ENCODE peak calls at places on chromosomes 7 and 10, in ten cellular contexts. L is NCI-H1092 treated with DMSO at 0.1 percent for 48 hours; J is A549; M is amygdala; V is lower leg skin; G is NCI-H146; P is IMR-90; B is stimulated activated CD4-positive, alpha-beta T cell treated with anti-CD3 and anti-CD28 coated beads, Interleukin-4, amount 100 ng/mL, for 48 hours; H is iris pigment epithelial cell; R is naive thymus-derived CD8-positive, alpha-beta T cell. T is an unnamed sample.
A peak's percentile ranks its signal among the peaks of the same experiment; 100 is the strongest.

GRCh38 chr10:22246680-22247391 is 29.0 kb upstream of the EBLN1 start:
- DNase-seq in L (no peak), J (peak; percentile 92), M (no peak), V (no peak), G (no peak), P (peak; percentile 34), B (peak; percentile 24), H (peak; percentile 90), R (no peak), T (peak; percentile 63)

GRCh38 chr7:76338298-76339084 is 20.3 kb downstream of the YWHAG start:
- DNase-seq in L (no peak), J (no peak), M (no peak), V (no peak), G (no peak), P (no peak), B (no peak), H (no peak), R (no peak), T (peak; percentile 77)

GRCh38 chr7:143396625-143397556 is 11.8 kb downstream of the EPHA1 start:
- DNase-seq in L (no peak), J (no peak), M (no peak), V (peak; percentile 84), G (no peak), P (peak; percentile 46), B (no peak), H (no peak), R (no peak), T (peak; percentile 36)

GRCh38 chr7:29285861-29286260 is 91.3 kb downstream of the CHN2 start:
- DNase-seq in L (no peak), J (no peak), M (no peak), V (no peak), G (no peak), P (no peak), B (no peak), H (no peak), R (no peak), T (no peak)

GRCh38 chr10:110735620-110736027 is 91.5 kb downstream of the RBM20 start:
- DNase-seq in L (no peak), J (no peak), M (no peak), V (no peak), G (no peak), P (no peak), B (no peak), H (no peak), R (no peak), T (no peak)

GRCh38 chr7:85186521-85187241 is at the start of gene SEMA3D:
- DNase-seq in L (peak; percentile 83), J (peak; percentile 75), M (peak; percentile 76), V (peak; percentile 93), G (peak; percentile 28), P (peak; percentile 82), B (no peak), H (peak; percentile 87), R (no peak), T (peak; percentile 97)

GRCh38 chr10:99565166-99565565 is 32.4 kb downstream of the NKX2-3 start:
- DNase-seq in L (no peak), J (no peak), M (no peak), V (no peak), G (no peak), P (no peak), B (no peak), H (no peak), R (no peak), T (no peak)

GRCh38 chr10:100528885-100529472 is 692 bp downstream of the NDUFB8 start:
- DNase-seq in L (peak; percentile 3), J (no peak), M (no peak), V (peak; percentile 86), G (no peak), P (no peak), B (no peak), H (no peak), R (no peak), T (no peak)

GRCh38 chr7:66638309-66639099 is 9.8 kb downstream of the KCTD7 start:
- DNase-seq in L (no peak), J (no peak), M (no peak), V (no peak), G (no peak), P (no peak), B (no peak), H (no peak), R (no peak), T (no peak)

GRCh38 chr10:9957352-9957751 is 1060.3 kb upstream of the CELF2 start:
- DNase-seq in L (no peak), J (no peak), M (no peak), V (no peak), G (no peak), P (peak; percentile 44), B (no peak), H (peak; percentile 88), R (no peak), T (peak; percentile 84)